ENCODE peak calls at places on chromosomes 6 and 20, in seven cellular contexts. U is HepG2, P is ovary, H is testis, S is endothelial cell of umbilical vein, I is adrenal gland, A is uterus. V is an unnamed sample.

GRCh38 chr6:11744753-11745152 is 33.9 kb downstream of the ADTRP start:
- DNase-seq in U (no peak), P (no peak), H (peak), S (peak), I (peak), A (peak), V (no peak)

GRCh38 chr6:16690244-16691142 is 70.8 kb downstream of the ATXN1 start:
- DNase-seq in U (peak), P (no peak), H (no peak), S (no peak), I (no peak), A (no peak), V (no peak)

GRCh38 chr20:63079971-63080370 is 73.2 kb upstream of the BHLHE23 start:
- DNase-seq in U (no peak), P (no peak), H (no peak), S (no peak), I (no peak), A (no peak), V (no peak)

GRCh38 chr20:62739581-62740285 is 31.1 kb downstream of the NTSR1 start:
- DNase-seq in U (no peak), P (no peak), H (no peak), S (no peak), I (no peak), A (no peak), V (no peak)

GRCh38 chr6:109039795-109040194 is 54.9 kb downstream of the SESN1 start:
- DNase-seq in U (no peak), P (no peak), H (no peak), S (no peak), I (no peak), A (no peak), V (no peak)

GRCh38 chr20:53805895-53806384 is 212.3 kb upstream of the ZNF217 start:
- DNase-seq in U (no peak), P (no peak), H (no peak), S (peak), I (no peak), A (no peak), V (no peak)

GRCh38 chr20:7742479-7742878 is 197.8 kb downstream of the HAO1 start:
- DNase-seq in U (no peak), P (no peak), H (no peak), S (peak), I (no peak), A (no peak), V (no peak)

GRCh38 chr6:97059473-97059872 is 134.9 kb downstream of the KLHL32 start:
- DNase-seq in U (peak), P (no peak), H (no peak), S (peak), I (no peak), A (no peak), V (no peak)

GRCh38 chr6:30007132-30007764 is 53.8 kb upstream of the POLR1H start:
- DNase-seq in U (no peak), P (peak), H (no peak), S (no peak), I (peak), A (no peak), V (peak)

GRCh38 chr6:13065596-13065995 is 262.7 kb downstream of the TBC1D7 start:
- DNase-seq in U (no peak), P (no peak), H (no peak), S (no peak), I (no peak), A (no peak), V (no peak)

GRCh38 chr20:23435675-23436539 is 3.6 kb upstream of the CSTL1 start:
- DNase-seq in U (peak), P (peak), H (peak), S (no peak), I (peak), A (no peak), V (no peak)

GRCh38 chr6:139540276-139540675 is 165.8 kb upstream of the CITED2 start:
- DNase-seq in U (no peak), P (no peak), H (no peak), S (peak), I (no peak), A (no peak), V (no peak)

GRCh38 chr6:25875563-25875905 is 1.5 kb upstream of the SLC17A3 start:
- DNase-seq in U (peak), P (no peak), H (no peak), S (no peak), I (no peak), A (no peak), V (no peak)

GRCh38 chr6:4809999-4810918 is 34.1 kb downstream of the CDYL start:
- DNase-seq in U (peak), P (no peak), H (no peak), S (peak), I (no peak), A (no peak), V (no peak)

GRCh38 chr6:128242765-128243403 is 277.5 kb downstream of the PTPRK start:
- DNase-seq in U (peak), P (no peak), H (no peak), S (no peak), I (no peak), A (no peak), V (no peak)

GRCh38 chr6:109034439-109035041 is 60.1 kb downstream of the SESN1 start:
- DNase-seq in U (no peak), P (no peak), H (no peak), S (no peak), I (no peak), A (no peak), V (no peak)

DNA sequence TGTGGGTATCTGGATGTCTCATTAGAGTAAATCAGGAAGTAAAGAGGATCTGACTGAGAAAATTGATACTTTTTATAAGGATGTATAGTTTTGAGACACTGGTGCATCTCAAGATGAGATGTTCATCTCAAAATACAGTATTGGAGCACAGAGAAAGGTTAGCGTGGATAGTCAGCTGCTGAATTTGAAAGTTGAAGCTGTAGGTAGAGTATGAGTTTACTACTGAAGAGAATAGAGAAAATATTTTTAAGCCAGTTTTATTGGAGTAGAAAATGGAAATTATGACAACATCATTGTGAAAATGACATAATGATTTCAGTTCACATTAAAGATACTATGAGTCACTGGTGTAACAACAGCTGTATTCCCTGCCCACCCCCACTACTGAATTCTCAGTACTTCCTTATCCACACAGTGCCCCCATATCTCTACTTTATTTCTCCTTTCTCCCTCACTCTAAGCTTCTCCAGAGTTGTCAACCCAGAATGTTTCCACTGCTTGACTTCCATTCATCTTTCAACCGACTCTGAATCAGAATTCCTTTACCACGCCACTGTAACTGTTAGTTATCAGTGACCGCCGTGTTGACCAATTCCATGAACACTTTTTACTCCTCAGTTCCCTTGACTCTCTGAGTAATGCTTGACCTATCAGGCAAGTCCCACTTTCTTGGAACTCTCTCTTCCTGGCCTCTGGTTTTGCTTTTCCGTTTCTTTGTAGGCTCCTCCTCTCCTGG is 139.5 kb downstream of the AIG1 start:
- DNase-seq in U (no peak), P (no peak), H (no peak), S (no peak), I (no peak), A (no peak), V (no peak)
- TF ChIP-seq POLR2A in U (no peak), P (no peak), H (no peak), S (no peak), I (no peak), A (no peak), V (no peak)

GRCh38 chr6:158762787-158763439 is 56.3 kb downstream of the EZR start:
- DNase-seq in U (no peak), P (no peak), H (peak), S (no peak), I (peak), A (no peak), V (no peak)

GRCh38 chr6:158763440-158764187 is 55.6 kb downstream of the EZR start:
- DNase-seq in U (no peak), P (no peak), H (no peak), S (no peak), I (no peak), A (no peak), V (no peak)

GRCh38 chr6:158760618-158761250 is 58.4 kb downstream of the EZR start:
- DNase-seq in U (no peak), P (no peak), H (no peak), S (no peak), I (no peak), A (no peak), V (no peak)

GRCh38 chr6:158759966-158760617 is 59.1 kb downstream of the EZR start:
- DNase-seq in U (no peak), P (no peak), H (no peak), S (no peak), I (no peak), A (no peak), V (no peak)

GRCh38 chr6:158761746-158762145 is 57.4 kb downstream of the EZR start:
- DNase-seq in U (no peak), P (no peak), H (no peak), S (no peak), I (no peak), A (no peak), V (no peak)
- TF ChIP-seq POLR2A in U (no peak), P (no peak), H (no peak), S (no peak), I (no peak), A (no peak), V (no peak)

GRCh38 chr20:25195962-25196700 is 619 bp downstream of the ENTPD6 start:
- DNase-seq in U (peak), P (no peak), H (peak), S (no peak), I (no peak), A (no peak), V (no peak)

GRCh38 chr20:25197870-25198190 is 2.3 kb downstream of the ENTPD6 start:
- DNase-seq in U (no peak), P (no peak), H (no peak), S (no peak), I (no peak), A (no peak), V (no peak)

GRCh38 chr20:25197173-25197869 is 1.8 kb downstream of the ENTPD6 start:
- DNase-seq in U (no peak), P (no peak), H (no peak), S (no peak), I (no peak), A (no peak), V (no peak)

GRCh38 chr20:25195014-25195961 is at the start of gene ENTPD6:
- DNase-seq in U (peak), P (peak), H (peak), S (peak), I (peak), A (peak), V (peak)

DNA sequence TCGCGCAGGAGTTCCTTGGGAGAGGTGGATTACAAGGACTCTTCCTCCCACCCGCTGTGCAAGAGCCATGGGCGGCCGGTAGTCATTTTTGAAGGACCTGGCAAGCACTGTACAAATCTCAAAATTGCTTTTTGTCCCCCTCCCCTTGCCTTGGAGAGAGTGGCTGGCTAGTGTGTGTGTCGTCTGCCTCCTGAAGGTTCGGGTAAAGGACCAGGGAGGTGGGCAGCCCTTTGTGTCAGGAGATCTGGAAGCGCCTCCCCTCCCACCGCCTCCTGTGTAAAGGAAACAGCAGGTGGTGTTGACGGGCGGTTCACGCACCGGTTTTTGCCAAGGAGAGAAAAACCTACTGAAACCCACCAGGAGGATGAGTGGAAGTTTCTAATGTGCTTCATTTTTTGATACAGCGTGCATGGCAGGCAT is 1.2 kb downstream of the ENTPD6 start:
- DNase-seq in U (no peak), P (no peak), H (no peak), S (no peak), I (no peak), A (no peak), V (no peak)
- TF ChIP-seq POLR2A in U (no peak), P (no peak), H (no peak), S (no peak), I (no peak), A (no peak), V (no peak)

DNA sequence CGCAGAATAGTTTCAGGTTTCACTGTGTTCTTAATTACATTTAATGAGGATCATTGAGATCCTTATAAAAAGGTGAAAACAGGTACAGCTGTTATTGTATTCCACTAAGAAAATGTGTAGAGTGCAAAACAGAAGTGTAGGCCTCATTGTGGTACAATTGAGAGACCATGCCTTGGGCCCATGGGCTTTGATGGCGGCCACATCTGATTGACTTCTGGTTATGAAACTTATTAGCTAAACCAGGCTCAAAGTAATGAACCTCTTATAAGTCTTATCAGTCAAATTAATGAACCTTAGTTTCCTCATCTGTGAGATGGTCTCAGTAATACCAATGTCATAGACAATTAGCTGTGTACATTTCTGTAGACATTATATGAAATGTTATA is 148.7 kb downstream of the ZDHHC14 start:
- DNase-seq in U (no peak), P (no peak), H (no peak), S (no peak), I (no peak), A (no peak), V (no peak)
- TF ChIP-seq POLR2A in U (no peak), P (no peak), H (no peak), S (no peak), I (no peak), A (no peak), V (no peak)

DNA sequence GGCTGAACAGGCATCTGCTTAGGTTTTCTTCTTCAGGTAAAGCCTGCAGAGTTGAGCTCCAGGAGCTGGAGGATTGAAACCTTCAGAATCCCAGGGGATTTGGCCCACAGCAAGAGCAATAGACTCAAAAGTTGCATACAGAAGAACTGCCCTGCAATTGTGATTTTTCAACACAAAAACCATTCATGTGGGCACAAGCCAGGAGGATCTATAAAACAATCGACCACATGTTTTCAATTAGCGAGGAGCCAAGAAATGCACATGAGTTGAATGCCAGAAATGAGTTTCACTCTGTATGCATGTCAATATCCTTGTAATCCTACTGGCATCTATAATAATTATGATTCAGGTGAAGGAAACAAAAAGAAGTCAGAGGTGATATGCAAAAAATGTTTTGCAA is 576.4 kb downstream of the HDGFL1 start:
- DNase-seq in U (no peak), P (no peak), H (no peak), S (no peak), I (no peak), A (no peak), V (no peak)
- TF ChIP-seq POLR2A in U (no peak), P (no peak), H (no peak), S (no peak), I (no peak), A (no peak), V (no peak)

DNA sequence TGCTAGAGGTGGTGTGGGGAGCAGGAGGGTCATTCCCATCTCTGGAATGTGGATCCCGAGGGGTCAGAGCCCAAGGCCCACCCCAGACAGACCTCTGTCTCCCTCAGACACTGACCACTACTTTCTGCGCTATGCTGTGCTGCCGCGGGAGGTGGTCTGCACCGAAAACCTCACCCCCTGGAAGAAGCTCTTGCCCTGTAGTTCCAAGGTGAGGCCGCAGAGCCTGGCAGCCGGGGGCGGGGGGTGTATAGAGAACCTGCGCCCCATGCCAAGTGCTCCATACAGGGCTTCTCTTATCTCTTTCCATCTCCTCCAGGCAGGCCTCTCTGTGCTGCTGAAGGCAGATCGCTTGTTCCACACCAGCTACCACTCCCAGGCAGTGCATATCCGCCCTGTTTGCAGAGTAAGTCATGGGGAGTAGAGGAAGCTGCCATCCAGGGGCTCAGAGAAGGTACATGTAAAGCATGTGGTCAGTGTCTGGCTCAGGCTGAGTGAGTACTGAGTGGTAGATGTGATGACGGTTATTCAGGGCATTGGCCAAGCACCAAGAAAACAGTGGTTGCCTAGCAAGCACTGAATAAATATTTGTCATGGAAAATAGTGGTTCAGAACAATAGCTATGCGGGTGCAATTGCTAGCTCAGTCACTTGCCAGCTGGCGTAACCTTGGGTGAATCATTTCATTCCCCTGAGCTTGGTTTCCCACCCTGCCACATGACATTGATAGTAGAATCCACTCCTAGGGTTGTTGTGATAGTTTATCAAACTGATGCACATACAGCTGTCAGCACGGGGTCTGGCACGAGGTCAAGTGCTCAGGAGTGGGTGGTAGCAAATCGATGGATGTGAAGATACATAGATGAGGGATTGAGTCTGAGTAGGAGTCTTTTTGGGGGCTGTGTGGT is 3.5 kb downstream of the PIGT start:
- DNase-seq in U (peak), P (no peak), H (no peak), S (peak), I (peak), A (peak), V (peak)
- TF ChIP-seq POLR2A in U (no peak), P (no peak), H (no peak), S (no peak), I (no peak), A (peak), V (no peak)

GRCh38 chr20:2101935-2102584 is 433 bp downstream of the STK35 start:
- DNase-seq in U (peak), P (peak), H (peak), S (peak), I (peak), A (peak), V (peak)
- TF ChIP-seq POLR2A in U (peak), P (peak), H (no peak), S (peak), I (peak), A (peak), V (peak)